ENCODE peak calls at places on chromosomes 11 and 22, in seven cellular contexts. N, G, H, U, Q, L and O are unnamed samples.
A peak's percentile ranks its signal among the peaks of the same experiment; 100 is the strongest.

GRCh38 chr11:20729597-20730095 is 60.3 kb downstream of the NELL1 start:
- DNase-seq in N (no peak), G (no peak), H (no peak), U (no peak), Q (no peak), L (no peak), O (no peak)

GRCh38 chr11:130141561-130142341 is 17.8 kb upstream of the ST14 start:
- DNase-seq in N (no peak), G (peak; percentile 66), H (no peak), U (no peak), Q (no peak), L (no peak), O (no peak)

GRCh38 chr11:83044958-83045712 is 26.6 kb downstream of the RAB30 start:
- DNase-seq in N (no peak), G (peak; percentile 72), H (no peak), U (no peak), Q (no peak), L (no peak), O (no peak)

GRCh38 chr11:122748968-122749687 is 89.2 kb upstream of the CRTAM start:
- DNase-seq in N (peak; percentile 64), G (peak; percentile 95), H (no peak), U (no peak), Q (no peak), L (no peak), O (no peak)

GRCh38 chr11:20367313-20367948 is 3.9 kb downstream of the HTATIP2 start:
- DNase-seq in N (peak; percentile 69), G (peak; percentile 96), H (no peak), U (peak; percentile 58), Q (no peak), L (no peak), O (no peak)

GRCh38 chr11:79438631-79439429 is 2.0 kb downstream of the TENM4 start:
- DNase-seq in N (no peak), G (peak; percentile 94), H (peak; percentile 9), U (peak; percentile 28), Q (peak; percentile 24), L (no peak), O (no peak)

GRCh38 chr22:39661842-39662676 is 91.5 kb downstream of the CACNA1I start:
- DNase-seq in N (no peak), G (no peak), H (no peak), U (no peak), Q (peak; percentile 34), L (no peak), O (no peak)

GRCh38 chr11:132541794-132542193 is 990.5 kb downstream of the OPCML start:
- DNase-seq in N (no peak), G (no peak), H (no peak), U (no peak), Q (no peak), L (no peak), O (no peak)

DNA sequence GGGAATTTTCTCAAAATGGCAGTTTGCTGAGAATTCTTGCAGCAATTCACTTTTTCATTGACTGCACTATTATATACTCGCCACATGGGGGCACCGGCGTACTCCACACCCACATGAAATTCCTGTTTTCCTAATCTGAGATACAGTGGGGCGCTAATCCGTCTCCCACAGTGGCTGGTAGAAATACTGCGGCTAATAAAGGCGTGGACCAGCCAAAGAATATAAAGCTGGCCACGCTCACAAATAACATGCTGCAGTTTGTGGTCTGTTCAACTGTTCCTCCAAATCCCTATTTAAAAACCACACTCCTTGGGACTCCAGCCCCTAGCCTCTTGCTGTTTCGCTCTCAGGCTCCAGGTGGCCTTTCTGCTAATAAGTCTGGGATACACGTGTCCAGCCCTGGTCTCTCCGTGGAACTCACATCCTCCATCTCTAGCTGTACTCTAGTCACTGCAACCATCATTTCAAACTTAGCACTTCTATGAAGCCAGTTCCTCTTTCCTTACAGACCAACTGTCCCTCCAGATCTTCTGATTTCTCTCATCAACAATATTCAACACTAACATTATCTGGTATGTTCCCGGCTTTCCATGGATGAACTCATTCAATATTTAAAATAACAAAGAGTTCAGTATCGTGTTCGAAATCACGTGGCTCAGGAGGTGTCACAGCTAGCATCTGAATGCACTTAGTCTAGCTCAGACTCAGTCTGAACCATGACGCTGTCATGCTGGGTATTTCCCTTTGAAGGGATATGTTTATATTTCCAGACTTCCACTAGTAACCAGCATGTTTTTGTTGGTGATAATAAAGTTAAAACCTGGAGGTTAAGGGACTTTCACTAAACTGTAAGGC is 22.0 kb downstream of the TBRG1 start:
- DNase-seq in N (peak; percentile 75), G (peak; percentile 64), H (peak; percentile 17), U (peak; percentile 45), Q (peak; percentile 70), L (peak; percentile 19), O (no peak)
- TF ChIP-seq CTCF in N (peak; percentile 78), G (peak; percentile 89), H (peak; percentile 79), U (peak; percentile 71), Q (peak; percentile 70), L (peak; percentile 61), O (peak; percentile 85)

GRCh38 chr11:16986434-16987204 is 27.6 kb downstream of the PLEKHA7 start:
- DNase-seq in N (no peak), G (no peak), H (no peak), U (no peak), Q (peak; percentile 95), L (peak; percentile 78), O (no peak)
- H3K4me3 ChIP-seq in N (no peak overlapping the region), G (no peak overlapping the region), H (no peak overlapping the region), U (no peak overlapping the region), Q (no peak overlapping the region), L (no peak overlapping the region), O (no peak overlapping the region)

DNA sequence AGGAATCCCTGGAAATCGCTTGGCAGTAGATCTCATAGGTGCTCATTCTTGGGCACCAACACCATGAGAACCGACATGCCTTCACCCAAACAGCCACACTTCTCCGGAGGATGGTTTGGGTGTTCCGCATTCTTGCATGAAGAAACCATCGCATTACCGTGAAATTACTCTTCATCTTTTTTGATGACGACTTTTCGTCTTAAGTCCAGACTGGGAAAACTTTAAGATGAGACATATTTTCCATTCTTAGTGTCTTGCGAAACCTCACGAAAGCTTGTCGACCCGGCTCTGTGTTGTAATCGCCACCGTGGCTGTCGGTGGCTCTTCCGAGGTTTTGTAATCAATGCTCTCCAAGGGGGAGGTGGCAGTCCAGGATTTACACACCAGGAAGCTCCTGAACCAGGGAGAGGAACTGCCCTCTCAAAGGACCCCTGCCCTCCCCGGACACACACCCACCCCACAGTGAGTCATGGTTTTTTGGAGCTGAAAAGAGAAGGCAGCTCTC is 1.7 kb downstream of the TOM1 start:
- DNase-seq in N (peak; percentile 76), G (peak; percentile 89), H (no peak), U (peak; percentile 61), Q (no peak), L (no peak), O (no peak)
- H3K27ac ChIP-seq in N (peak overlapping the region; percentile 99), G (peak overlapping the region; percentile 100), H (peak overlapping the region; percentile 94), U (peak overlapping the region; percentile 97), Q (peak overlapping the region; percentile 98), L (peak overlapping the region; percentile 94), O (no peak overlapping the region)

GRCh38 chr22:31749636-31750364 is at the start of gene PRR14L:
- DNase-seq in N (peak; percentile 98), G (peak; percentile 96), H (peak; percentile 99), U (peak; percentile 98), Q (peak; percentile 97), L (peak; percentile 98), O (peak; percentile 93)
- TF ChIP-seq CTCF in N (no peak), G (no peak), H (peak; percentile 24), U (peak; percentile 29), Q (no peak), L (no peak), O (no peak)

GRCh38 chr11:405323-405975 is 9.3 kb downstream of the SIGIRR start:
- DNase-seq in N (no peak), G (no peak), H (peak; percentile 69), U (peak; percentile 46), Q (peak; percentile 46), L (no peak), O (no peak)
- H3K4me3 ChIP-seq in N (no peak overlapping the region), G (no peak overlapping the region), H (no peak overlapping the region), U (no peak overlapping the region), Q (no peak overlapping the region), L (no peak overlapping the region), O (no peak overlapping the region)

GRCh38 chr22:19289475-19290161 is 1.9 kb downstream of the CLTCL1 start:
- DNase-seq in N (no peak), G (peak; percentile 89), H (no peak), U (no peak), Q (no peak), L (no peak), O (no peak)

GRCh38 chr22:19287889-19288288 is 3.6 kb downstream of the CLTCL1 start:
- DNase-seq in N (no peak), G (peak; percentile 85), H (no peak), U (no peak), Q (no peak), L (no peak), O (no peak)

GRCh38 chr22:19290400-19291217 is 910 bp downstream of the CLTCL1 start:
- DNase-seq in N (no peak), G (peak; percentile 53), H (peak; percentile 16), U (peak; percentile 16), Q (no peak), L (no peak), O (no peak)

GRCh38 chr22:19287076-19287724 is 4.3 kb downstream of the CLTCL1 start:
- DNase-seq in N (no peak), G (no peak), H (no peak), U (no peak), Q (no peak), L (peak; percentile 37), O (no peak)

DNA sequence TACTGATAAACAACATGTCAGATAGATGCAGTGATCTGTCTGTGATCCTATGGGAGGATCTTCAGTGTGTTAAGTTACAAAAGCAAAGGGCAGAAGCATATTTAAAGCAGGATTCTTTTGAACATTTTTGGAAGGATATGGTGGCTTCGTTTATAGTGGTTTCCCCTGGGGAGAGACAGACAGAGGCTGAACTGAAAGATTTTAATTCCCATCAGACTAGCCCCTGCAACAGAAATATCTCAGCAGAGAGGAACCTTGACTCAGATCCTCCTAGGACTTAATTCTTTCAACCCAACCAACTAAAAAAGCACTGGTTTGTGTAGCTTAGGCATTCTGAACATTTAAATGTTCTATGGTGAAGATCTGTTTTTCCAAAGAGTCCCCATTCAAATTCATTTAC is 5.7 kb downstream of the CLTCL1 start:
- DNase-seq in N (no peak), G (peak; percentile 89), H (no peak), U (no peak), Q (no peak), L (no peak), O (no peak)
- H3K27ac ChIP-seq in N (peak overlapping the region; percentile 64), G (peak overlapping the region; percentile 49), H (peak overlapping the region; percentile 61), U (peak overlapping the region; percentile 53), Q (no peak overlapping the region), L (no peak overlapping the region), O (no peak overlapping the region)